ENCODE peak calls at places on chromosomes 12 and 14, in nine cellular contexts. W is MM.1S, Z is tibial nerve, J is stomach, E is body of pancreas, Y is GM23338, I is AG10803, M is brain microvascular endothelial cell, H is A549. N is an unnamed sample.

GRCh38 chr12:509494-509893 is 49.8 kb downstream of the B4GALNT3 start:
- DNase-seq in M (peak), Y (no peak), I (peak), J (peak), E (no peak), H (no peak), Z (no peak), W (no peak), N (no peak)

GRCh38 chr12:98084950-98085349 is 430.4 kb upstream of the TMPO start:
- DNase-seq in E (no peak), M (no peak), H (no peak), Z (no peak), W (no peak), Y (peak), J (no peak), I (no peak), N (no peak)

GRCh38 chr12:64691793-64692583 is 67.2 kb downstream of the GNS start:
- DNase-seq in W (no peak), I (no peak), Z (no peak), M (no peak), H (no peak), E (no peak), Y (peak), J (no peak), N (no peak)

GRCh38 chr12:132717531-132718387 is 7.1 kb downstream of the PGAM5 start:
- DNase-seq in Y (peak), I (no peak), J (no peak), Z (no peak), H (peak), M (no peak), W (no peak), E (no peak), N (no peak)

GRCh38 chr14:103748539-103748867 is 32.9 kb downstream of the ZFYVE21 start:
- DNase-seq in J (peak), E (no peak), Y (no peak), W (peak), H (no peak), I (no peak), Z (no peak), M (no peak), N (no peak)

GRCh38 chr14:92482621-92483319 is 30.8 kb upstream of the RIN3 start:
- DNase-seq in I (no peak), E (no peak), H (no peak), W (no peak), Y (no peak), M (no peak), J (no peak), Z (no peak), N (no peak)

GRCh38 chr14:32319368-32320049 is 9.6 kb upstream of the AKAP6 start:
- DNase-seq in Y (no peak), M (no peak), E (no peak), I (no peak), W (no peak), H (no peak), J (no peak), Z (no peak), N (no peak)

GRCh38 chr14:63745858-63746425 is 18.1 kb upstream of the SGPP1 start:
- DNase-seq in H (no peak), E (no peak), Y (no peak), I (no peak), Z (no peak), W (peak), J (no peak), M (no peak), N (no peak)

GRCh38 chr14:60653388-60653690 is 4.1 kb upstream of the SIX1 start:
- DNase-seq in E (no peak), J (no peak), I (no peak), H (no peak), Z (no peak), Y (peak), W (no peak), M (no peak), N (no peak)

GRCh38 chr12:51200806-51201205 is 17.1 kb downstream of the POU6F1 start:
- DNase-seq in Z (no peak), W (no peak), J (no peak), M (no peak), H (no peak), I (no peak), E (no peak), Y (no peak), N (no peak)

GRCh38 chr12:114682101-114682919 is 1.7 kb downstream of the TBX3 start:
- DNase-seq in Y (peak), M (no peak), W (no peak), Z (no peak), I (no peak), J (no peak), H (no peak), E (no peak), N (no peak)

GRCh38 chr12:56234746-56235436 is 5.0 kb downstream of the SLC39A5 start:
- DNase-seq in H (no peak), Y (no peak), M (no peak), J (no peak), W (no peak), Z (no peak), I (no peak), E (no peak), N (no peak)

DNA sequence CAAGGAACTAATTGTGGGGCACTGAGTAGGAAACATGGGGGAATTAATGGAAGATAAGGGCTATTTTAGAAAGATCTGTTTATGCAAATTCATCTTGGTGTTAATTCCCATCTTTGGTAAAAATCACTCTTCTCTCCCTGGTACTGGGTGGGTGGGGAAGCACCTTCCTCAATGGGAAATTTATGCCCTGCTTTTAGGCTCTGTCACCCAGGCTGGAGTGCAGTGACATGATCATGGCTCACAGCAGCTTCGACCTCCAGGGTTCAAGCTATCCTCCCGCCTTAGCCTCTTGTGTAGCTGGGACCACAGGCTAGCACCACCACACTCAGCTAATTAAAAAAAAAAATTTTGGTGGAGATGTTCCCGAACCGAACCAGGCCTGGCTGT is 30.1 kb upstream of the RESF1 start:
- DNase-seq in J (no peak), Z (no peak), E (no peak), W (no peak), Y (no peak), H (no peak), I (no peak), M (no peak), N (no peak)
- H3K4me3 ChIP-seq in J (no peak), Z (no peak), E (no peak), W (no peak), Y (no peak), H (no peak), I (no peak), M (no peak), N (no peak)

DNA sequence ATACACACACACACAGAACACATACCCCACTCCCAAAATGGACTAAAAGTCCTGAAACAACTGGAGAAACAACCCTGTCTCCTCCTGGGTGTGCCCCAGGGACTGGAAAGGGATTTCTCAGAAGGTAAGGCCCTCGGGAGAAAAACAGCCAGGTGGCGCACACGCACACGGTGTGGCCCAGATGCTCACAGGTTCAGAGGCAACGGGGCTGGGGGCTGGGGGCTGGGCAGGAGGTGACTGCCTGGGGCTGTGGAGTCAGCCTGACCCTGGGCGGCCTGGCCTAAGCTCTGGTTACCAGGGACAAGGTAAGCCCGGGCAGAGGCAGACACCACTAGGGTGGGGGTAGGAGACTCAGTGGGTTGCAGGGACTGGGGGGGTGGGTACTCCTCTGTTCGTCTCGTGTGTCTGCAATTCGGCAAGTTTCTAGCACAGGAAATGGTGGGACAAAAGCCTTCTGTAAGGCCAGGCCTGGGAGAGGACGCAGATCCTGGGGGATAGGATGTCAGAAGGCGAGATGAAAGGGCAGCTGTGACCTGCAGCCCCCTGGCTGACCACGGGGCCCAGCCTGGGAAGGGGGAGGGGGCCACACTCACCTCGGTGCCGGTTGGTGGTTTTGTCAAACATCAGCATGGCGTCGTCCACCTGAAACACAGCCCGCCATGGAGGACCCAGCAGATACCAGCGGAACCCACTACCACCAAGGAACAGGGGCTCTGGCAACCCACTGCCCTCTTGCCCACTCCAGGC is 10.4 kb downstream of the MSI1 start:
- DNase-seq in H (no peak), Z (no peak), E (no peak), M (no peak), W (no peak), Y (peak), I (no peak), J (no peak), N (no peak)
- TF ChIP-seq CTCF in H (no peak), Z (no peak), E (no peak), M (no peak), W (no peak), Y (peak), I (no peak), J (no peak), N (peak)

GRCh38 chr12:82359115-82359478 is 768 bp downstream of the METTL25 start:
- DNase-seq in E (no peak), W (peak), Z (no peak), J (no peak), Y (peak), H (no peak), M (no peak), I (peak), N (no peak)

GRCh38 chr12:82357845-82358199 is 365 bp downstream of the CCDC59 start:
- DNase-seq in J (no peak), M (no peak), Y (peak), E (no peak), H (peak), W (no peak), Z (no peak), I (peak), N (no peak)

GRCh38 chr12:82361461-82361915 is 3.2 kb downstream of the METTL25 start:
- DNase-seq in E (no peak), W (no peak), M (no peak), Z (no peak), Y (peak), I (no peak), H (no peak), J (no peak), N (no peak)

GRCh38 chr12:82358200-82359114 is at the start of the genes CCDC59 and METTL25:
- DNase-seq in W (peak), Z (peak), I (peak), H (peak), J (peak), Y (peak), M (peak), E (peak), N (peak)

GRCh38 chr12:82357340-82357739 is 847 bp downstream of the CCDC59 start:
- DNase-seq in Y (no peak), W (no peak), E (no peak), J (no peak), Z (no peak), H (no peak), M (no peak), I (no peak), N (no peak)
- H3K4me3 ChIP-seq in Y (peak), W (peak), E (peak), J (peak), Z (peak), H (peak), M (peak), I (peak), N (peak)

GRCh38 chr12:95851609-95852008 is 7.1 kb upstream of the SNRPF start:
- DNase-seq in W (no peak), J (no peak), E (no peak), Z (no peak), H (no peak), Y (no peak), I (no peak), M (no peak), N (no peak)

GRCh38 chr12:95852133-95852532 is 6.6 kb upstream of the SNRPF start:
- DNase-seq in J (no peak), H (no peak), Z (no peak), Y (no peak), M (no peak), I (no peak), E (no peak), W (no peak), N (no peak)

DNA sequence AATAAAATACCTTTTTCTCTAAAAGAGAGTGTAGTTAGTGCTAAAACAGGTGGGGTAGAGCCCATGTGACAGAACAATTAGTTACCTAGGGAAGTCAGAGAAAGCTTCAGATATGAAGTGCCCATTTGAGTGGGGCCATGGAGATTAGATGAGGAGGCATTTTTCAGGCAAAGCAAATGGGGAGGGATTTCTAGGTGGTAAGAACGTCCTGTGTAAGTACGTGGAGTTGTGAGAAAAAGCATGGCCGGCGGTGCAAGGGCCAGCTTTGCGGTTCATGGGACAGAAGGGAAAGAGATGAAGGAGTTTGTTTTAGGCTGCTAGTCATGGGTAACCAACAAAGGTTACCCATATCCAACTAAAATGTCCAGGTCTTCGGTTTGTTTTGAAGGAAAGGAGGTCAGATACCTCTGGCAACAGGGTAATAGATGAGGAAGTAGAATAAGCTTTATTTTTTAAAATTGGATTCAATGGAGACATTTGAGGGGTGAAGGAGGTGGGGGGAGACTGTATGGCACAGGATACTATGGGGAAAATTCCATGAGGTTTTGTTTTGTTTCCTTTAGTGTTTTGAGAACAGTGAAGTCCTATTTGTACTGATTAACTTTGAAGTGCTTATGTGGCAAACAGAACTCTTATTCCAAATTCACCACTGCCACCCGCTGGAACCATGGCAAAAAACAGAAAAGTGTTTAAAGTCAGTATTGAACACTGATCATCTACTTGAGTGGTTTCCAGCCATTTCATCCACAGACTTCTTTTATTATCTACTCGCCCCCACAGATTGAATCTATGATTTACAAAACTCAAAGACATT is 10.0 kb upstream of the SNRPF start:
- DNase-seq in J (peak), E (peak), Y (peak), H (peak), Z (no peak), W (peak), I (peak), M (peak), N (no peak)
- TF ChIP-seq CTCF in J (peak), E (peak), Y (peak), H (peak), Z (no peak), W (peak), I (peak), M (peak), N (peak)

GRCh38 chr12:11759894-11760293 is 110.4 kb downstream of the ETV6 start:
- DNase-seq in Z (no peak), W (no peak), I (peak), E (no peak), H (no peak), Y (no peak), J (no peak), M (no peak), N (no peak)

GRCh38 chr12:11757095-11757494 is 107.6 kb downstream of the ETV6 start:
- DNase-seq in W (no peak), H (no peak), Z (no peak), Y (no peak), E (no peak), M (no peak), I (no peak), J (no peak), N (no peak)

GRCh38 chr12:11758838-11759509 is 109.5 kb downstream of the ETV6 start:
- DNase-seq in E (no peak), Y (no peak), I (no peak), H (no peak), Z (no peak), W (peak), J (no peak), M (peak), N (no peak)

GRCh38 chr12:11757531-11757930 is 108.1 kb downstream of the ETV6 start:
- DNase-seq in Y (no peak), M (no peak), W (peak), H (no peak), I (no peak), Z (no peak), E (no peak), J (no peak), N (no peak)

DNA sequence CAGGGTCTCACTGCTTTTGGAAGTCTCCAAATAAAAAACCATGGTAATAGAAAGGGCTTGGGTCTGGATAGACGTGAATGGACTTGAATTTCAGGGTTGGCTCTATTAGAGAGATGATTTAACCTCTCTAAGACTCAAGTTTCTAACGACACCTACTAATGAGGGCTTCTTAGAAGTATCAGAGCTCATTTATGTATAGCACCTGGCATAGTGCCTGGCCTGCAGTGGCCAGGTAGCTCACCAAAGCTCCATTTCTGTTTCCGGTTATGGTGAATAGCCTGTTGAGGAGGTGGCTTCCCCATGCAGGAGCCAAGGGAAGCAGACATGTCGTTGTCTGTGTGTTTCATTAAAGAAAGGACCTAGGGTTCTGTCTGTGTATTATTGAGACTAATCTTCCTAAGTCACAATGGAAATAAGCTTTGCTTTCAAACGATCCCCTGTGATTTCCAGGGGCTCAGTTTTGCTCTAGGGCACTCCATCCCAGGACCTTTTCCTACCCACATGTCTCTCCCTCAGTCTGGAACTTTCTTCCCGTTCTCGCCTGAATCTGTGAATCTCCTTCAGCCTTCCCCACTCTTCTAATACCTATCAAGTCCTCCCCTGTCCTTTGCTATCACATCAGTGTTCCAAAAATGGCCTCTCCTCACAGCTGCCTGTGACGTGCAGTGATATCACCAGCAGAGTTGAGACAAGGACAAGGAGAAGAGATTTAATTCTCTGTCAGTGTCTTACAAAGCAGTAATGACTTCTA is 108.8 kb downstream of the ETV6 start:
- DNase-seq in H (no peak), M (no peak), E (no peak), Y (no peak), I (no peak), W (no peak), Z (no peak), J (no peak), N (no peak)
- H3K4me3 ChIP-seq in H (no peak), M (no peak), E (no peak), Y (no peak), I (no peak), W (peak), Z (no peak), J (no peak), N (no peak)